ENCODE peak calls at places on chromosomes 16 and 17, in four cellular contexts. W is IMR-90; A is effector CD8-positive, alpha-beta T cell; S is DMS79. P is an unnamed sample.

GRCh38 chr16:81424761-81425160 is 19.8 kb upstream of the CMIP start:
- DNase-seq in W (peak; percentile 34), A (no peak), S (no peak), P (peak; percentile 71)

GRCh38 chr16:2897110-2897509 is 14.1 kb downstream of the FLYWCH2 start:
- DNase-seq in W (peak; percentile 58), A (no peak), S (no peak), P (no peak)

GRCh38 chr17:63419949-63420867 is 25.9 kb downstream of the CYB561 start:
- DNase-seq in W (no peak), A (no peak), S (no peak), P (no peak)

GRCh38 chr16:88705076-88705684 is 1.0 kb downstream of the RNF166 start:
- DNase-seq in W (peak; percentile 34), A (no peak), S (no peak), P (no peak)

GRCh38 chr17:40556884-40557414 is 8.3 kb downstream of the CCR7 start:
- DNase-seq in W (no peak), A (no peak), S (peak; percentile 36), P (no peak)

GRCh38 chr16:15051387-15051951 is 4.4 kb downstream of the NTAN1 start:
- DNase-seq in W (no peak), A (no peak), S (no peak), P (no peak)

GRCh38 chr16:1831537-1832075 is 4.6 kb downstream of the FAHD1 start:
- DNase-seq in W (no peak), A (no peak), S (no peak), P (no peak)

GRCh38 chr17:17669851-17670232 is 11.4 kb upstream of the RAI1 start:
- DNase-seq in W (no peak), A (no peak), S (no peak), P (no peak)

GRCh38 chr16:72224260-72224768 is 52.4 kb upstream of the PMFBP1 start:
- DNase-seq in W (no peak), A (no peak), S (no peak), P (peak; percentile 39)

GRCh38 chr16:16150878-16151152 is 72.5 kb downstream of the ABCC6 start:
- DNase-seq in W (no peak), A (no peak), S (no peak), P (no peak)

GRCh38 chr17:44749076-44750020 is 9.4 kb upstream of the ADAM11 start:
- DNase-seq in W (no peak), A (no peak), S (no peak), P (no peak)

GRCh38 chr17:56593073-56593740 is at the start of gene NOG:
- DNase-seq in W (peak; percentile 54), A (peak; percentile 49), S (no peak), P (no peak)

GRCh38 chr17:7839890-7840260 is 5.9 kb downstream of the KDM6B start:
- DNase-seq in W (peak; percentile 55), A (no peak), S (no peak), P (no peak)

GRCh38 chr17:2192367-2193028 is 111.1 kb downstream of the SMG6 start:
- DNase-seq in W (peak; percentile 99), A (peak; percentile 7), S (no peak), P (peak; percentile 96)

GRCh38 chr16:22296225-22297113 is 740 bp upstream of the POLR3E start:
- DNase-seq in W (no peak), A (peak; percentile 12), S (no peak), P (peak; percentile 14)

GRCh38 chr17:50256826-50257573 is 17.3 kb upstream of the TMEM92 start:
- DNase-seq in W (no peak), A (no peak), S (no peak), P (no peak)

GRCh38 chr16:28607116-28607623 is 2.7 kb downstream of the SULT1A1 start:
- DNase-seq in W (no peak), A (no peak), S (no peak), P (no peak)

GRCh38 chr17:1482686-1483445 is 9.6 kb downstream of the MYO1C start:
- DNase-seq in W (no peak), A (no peak), S (no peak), P (no peak)

GRCh38 chr17:72590382-72590781 is 469.6 kb downstream of the SOX9 start:
- DNase-seq in W (peak; percentile 90), A (no peak), S (no peak), P (peak; percentile 52)

GRCh38 chr16:80612461-80613017 is 71.7 kb downstream of the DYNLRB2 start:
- DNase-seq in W (no peak), A (no peak), S (no peak), P (no peak)

GRCh38 chr16:15960124-15960971 is 10.9 kb downstream of the ABCC1 start:
- DNase-seq in W (no peak), A (no peak), S (no peak), P (no peak)

GRCh38 chr17:76480676-76481075 is 13.3 kb downstream of the AANAT start:
- DNase-seq in W (no peak), A (no peak), S (no peak), P (no peak)

GRCh38 chr17:58327363-58328194 is 1.0 kb downstream of the TSPOAP1 start:
- DNase-seq in W (no peak), A (peak; percentile 17), S (no peak), P (no peak)

GRCh38 chr17:78611636-78612035 is 34.4 kb upstream of the DNAH17 start:
- DNase-seq in W (peak; percentile 59), A (no peak), S (no peak), P (no peak)

GRCh38 chr16:85187002-85187401 is 74.7 kb upstream of the CIBAR2 start:
- DNase-seq in W (peak; percentile 89), A (no peak), S (no peak), P (no peak)

GRCh38 chr16:47976609-47977180 is 179.1 kb downstream of the ABCC12 start:
- DNase-seq in W (no peak), A (no peak), S (no peak), P (no peak)

GRCh38 chr17:56125830-56126819 is 27.1 kb upstream of the ANKFN1 start:
- DNase-seq in W (peak; percentile 74), A (no peak), S (no peak), P (no peak)